ENCODE peak calls at places on chromosome 7, in four cellular contexts. F is ovary; W is thyroid gland; Z is naive thymus-derived CD4-positive, alpha-beta T cell. S is an unnamed sample. For H3K36me3, the result is how much of the 10 kb centered on the place peaks cover.

GRCh38 chr7:139452948-139453672 is 30.4 kb downstream of the KLRG2 start:
- DNase-seq in F (no peak), W (peak), Z (no peak), S (peak)

GRCh38 chr7:100366411-100367250 is 6.7 kb upstream of the PILRA start:
- DNase-seq in F (no peak), W (no peak), Z (no peak), S (no peak)

GRCh38 chr7:16396766-16397496 is 24.4 kb downstream of the CRPPA start:
- DNase-seq in F (no peak), W (no peak), Z (no peak), S (no peak)

GRCh38 chr7:154748387-154748786 is 254.5 kb downstream of the PAXIP1 start:
- DNase-seq in F (no peak), W (no peak), Z (no peak), S (no peak)

GRCh38 chr7:4682621-4683042 is 537 bp downstream of the FOXK1 start:
- DNase-seq in F (peak), W (peak), Z (no peak), S (peak)

GRCh38 chr7:117347480-117347879 is 24.6 kb upstream of the WNT2 start:
- DNase-seq in F (no peak), W (no peak), Z (no peak), S (no peak)

GRCh38 chr7:157077986-157078644 is 60.6 kb upstream of the UBE3C start:
- DNase-seq in F (no peak), W (no peak), Z (no peak), S (peak)

GRCh38 chr7:85160223-85160622 is 26.6 kb downstream of the SEMA3D start:
- DNase-seq in F (no peak), W (no peak), Z (no peak), S (no peak)

GRCh38 chr7:113562242-113562641 is 356.6 kb downstream of the PPP1R3A start:
- DNase-seq in F (no peak), W (no peak), Z (no peak), S (no peak)

GRCh38 chr7:30778246-30779025 is 7.2 kb downstream of the MINDY4 start:
- DNase-seq in F (no peak), W (no peak), Z (no peak), S (no peak)

GRCh38 chr7:27767374-27767773 is 27.4 kb downstream of the TAX1BP1 start:
- DNase-seq in F (no peak), W (no peak), Z (no peak), S (no peak)

GRCh38 chr7:101537205-101537604 is 91.9 kb downstream of the MYL10 start:
- DNase-seq in F (no peak), W (no peak), Z (no peak), S (no peak)

GRCh38 chr7:47300472-47301021 is 281.4 kb downstream of the TNS3 start:
- DNase-seq in F (no peak), W (no peak), Z (no peak), S (no peak)

GRCh38 chr7:2800923-2801682 is 43.0 kb downstream of the GNA12 start:
- DNase-seq in F (peak), W (peak), Z (no peak), S (no peak)

GRCh38 chr7:85004402-85004801 is 182.5 kb downstream of the SEMA3D start:
- DNase-seq in F (no peak), W (no peak), Z (no peak), S (no peak)

GRCh38 chr7:12889391-12889790 is 202.0 kb downstream of the ARL4A start:
- DNase-seq in F (no peak), W (no peak), Z (no peak), S (no peak)

GRCh38 chr7:134856141-134856540 is 76.7 kb downstream of the CALD1 start:
- DNase-seq in F (no peak), W (no peak), Z (no peak), S (no peak)

GRCh38 chr7:155381852-155382801 is 75.8 kb upstream of the EN2 start:
- DNase-seq in F (no peak), W (no peak), Z (no peak), S (no peak)

GRCh38 chr7:136391371-136391770 is 414.2 kb upstream of the MTPN start:
- DNase-seq in F (no peak), W (no peak), Z (no peak), S (no peak)

GRCh38 chr7:116772423-116772852 is 89.9 kb upstream of the CAPZA2 start:
- DNase-seq in F (no peak), W (no peak), Z (no peak), S (no peak)

GRCh38 chr7:68697821-68698280 is 900.4 kb upstream of the AUTS2 start:
- DNase-seq in F (no peak), W (no peak), Z (no peak), S (no peak)

GRCh38 chr7:37535841-37536240 is 87.2 kb upstream of the ELMO1 start:
- DNase-seq in F (no peak), W (no peak), Z (no peak), S (no peak)

GRCh38 chr7:45216622-45217165 is 59.1 kb downstream of the RAMP3 start:
- DNase-seq in F (no peak), W (no peak), Z (no peak), S (no peak)

GRCh38 chr7:8260871-8261707 is 878 bp downstream of the ICA1 start:
- DNase-seq in F (peak), W (peak), Z (no peak), S (no peak)

GRCh38 chr7:117023325-117023854 is 70.1 kb downstream of the ST7 start:
- DNase-seq in F (no peak), W (no peak), Z (no peak), S (no peak)

GRCh38 chr7:71770269-71770907 is 638.4 kb downstream of the GALNT17 start:
- DNase-seq in F (no peak), W (peak), Z (no peak), S (no peak)

GRCh38 chr7:102093599-102094001 is 193.1 kb upstream of the SH2B2 start:
- DNase-seq in F (no peak), W (no peak), Z (no peak), S (no peak)

GRCh38 chr7:2417981-2418481 is 14.6 kb downstream of the CHST12 start:
- DNase-seq in F (no peak), W (no peak), Z (no peak), S (no peak)

GRCh38 chr7:37119296-37119695 is 329.4 kb downstream of the ELMO1 start:
- DNase-seq in F (no peak), W (no peak), Z (no peak), S (no peak)

GRCh38 chr7:82327898-82328297 is 115.7 kb downstream of the CACNA2D1 start:
- DNase-seq in F (no peak), W (no peak), Z (no peak), S (no peak)

GRCh38 chr7:82330706-82331220 is 112.8 kb downstream of the CACNA2D1 start:
- DNase-seq in F (no peak), W (no peak), Z (no peak), S (no peak)

GRCh38 chr7:82319674-82320118 is 123.9 kb downstream of the CACNA2D1 start:
- DNase-seq in F (peak), W (peak), Z (no peak), S (no peak)

GRCh38 chr7:82323806-82324205 is 119.8 kb downstream of the CACNA2D1 start:
- DNase-seq in F (no peak), W (no peak), Z (no peak), S (no peak)

GRCh38 chr7:82325416-82325815 is 118.2 kb downstream of the CACNA2D1 start:
- DNase-seq in F (no peak), W (no peak), Z (no peak), S (no peak)
- H3K36me3 ChIP-seq in F (under half), W (under half), Z (under half), S (under half)

GRCh38 chr7:43642897-43643630 is 60.2 kb downstream of the STK17A start:
- DNase-seq in F (no peak), W (no peak), Z (no peak), S (no peak)

GRCh38 chr7:43645699-43646226 is 62.9 kb downstream of the STK17A start:
- DNase-seq in F (no peak), W (no peak), Z (no peak), S (no peak)

GRCh38 chr7:43640679-43641078 is 57.8 kb downstream of the STK17A start:
- DNase-seq in F (no peak), W (no peak), Z (no peak), S (no peak)

GRCh38 chr7:43646603-43647313 is 63.9 kb downstream of the STK17A start:
- DNase-seq in F (no peak), W (no peak), Z (no peak), S (no peak)

DNA sequence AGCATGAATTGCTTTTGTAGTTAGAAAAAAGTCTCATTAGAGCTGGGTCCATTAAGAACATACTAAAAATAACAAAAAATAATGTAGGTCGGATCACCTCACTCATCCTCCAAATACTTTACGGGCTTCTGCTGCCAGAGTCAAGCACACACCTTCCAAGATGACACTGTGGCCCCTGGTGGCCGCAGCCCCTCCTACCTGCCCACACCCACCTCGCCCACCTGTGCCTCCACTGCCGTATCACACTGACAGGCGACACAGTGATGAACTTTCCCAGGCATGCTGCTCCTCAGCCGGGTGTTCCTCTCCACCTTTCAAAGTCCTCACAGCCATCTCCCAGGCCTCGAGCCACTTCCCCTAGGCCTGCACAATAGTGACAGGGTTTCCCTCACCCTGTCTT is 60.9 kb downstream of the STK17A start:
- DNase-seq in F (no peak), W (no peak), Z (no peak), S (no peak)
- H3K36me3 ChIP-seq in F (under half), W (under half), Z (under half), S (under half)

DNA sequence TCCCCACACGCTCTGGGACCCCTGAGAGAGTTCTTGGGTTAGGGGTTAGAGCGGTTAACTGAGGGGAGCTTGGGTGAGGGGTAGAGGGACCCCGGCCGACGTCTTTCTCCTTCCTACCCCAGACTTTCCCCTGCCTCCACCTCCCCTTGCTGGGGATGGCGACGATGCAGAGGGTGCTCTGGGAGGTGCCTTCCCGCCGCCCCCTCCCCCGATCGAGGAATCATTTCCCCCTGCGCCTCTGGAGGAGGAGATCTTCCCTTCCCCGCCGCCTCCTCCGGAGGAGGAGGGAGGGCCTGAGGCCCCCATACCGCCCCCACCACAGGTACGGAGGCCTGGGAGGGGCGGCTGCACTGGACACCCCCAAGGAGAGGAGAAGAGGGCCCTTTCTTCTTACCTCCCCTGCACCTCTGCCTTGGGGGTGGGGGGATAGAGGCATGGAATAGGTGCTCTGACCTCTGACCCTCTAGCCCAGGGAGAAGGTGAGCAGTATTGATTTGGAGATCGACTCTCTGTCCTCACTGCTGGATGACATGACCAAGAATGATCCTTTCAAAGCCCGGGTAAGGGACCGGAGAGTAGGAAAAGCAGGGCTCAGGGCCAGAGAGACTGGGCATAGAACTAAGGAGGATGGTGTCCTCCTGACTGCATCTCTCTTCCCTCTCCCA is 1.1 kb downstream of the ZYX start:
- DNase-seq in F (no peak), W (no peak), Z (no peak), S (no peak)
- H3K36me3 ChIP-seq in F (under half), W (under half), Z (under half), S (under half)

GRCh38 chr7:127580612-127581011 is 4.8 kb downstream of the GCC1 start:
- DNase-seq in F (no peak), W (no peak), Z (no peak), S (no peak)

GRCh38 chr7:127581716-127582115 is 3.7 kb downstream of the GCC1 start:
- DNase-seq in F (no peak), W (no peak), Z (no peak), S (no peak)

GRCh38 chr7:127582361-127582760 is 3.0 kb downstream of the GCC1 start:
- DNase-seq in F (peak), W (peak), Z (no peak), S (no peak)

GRCh38 chr7:127578711-127579275 is 6.6 kb downstream of the GCC1 start:
- DNase-seq in F (no peak), W (no peak), Z (no peak), S (no peak)

DNA sequence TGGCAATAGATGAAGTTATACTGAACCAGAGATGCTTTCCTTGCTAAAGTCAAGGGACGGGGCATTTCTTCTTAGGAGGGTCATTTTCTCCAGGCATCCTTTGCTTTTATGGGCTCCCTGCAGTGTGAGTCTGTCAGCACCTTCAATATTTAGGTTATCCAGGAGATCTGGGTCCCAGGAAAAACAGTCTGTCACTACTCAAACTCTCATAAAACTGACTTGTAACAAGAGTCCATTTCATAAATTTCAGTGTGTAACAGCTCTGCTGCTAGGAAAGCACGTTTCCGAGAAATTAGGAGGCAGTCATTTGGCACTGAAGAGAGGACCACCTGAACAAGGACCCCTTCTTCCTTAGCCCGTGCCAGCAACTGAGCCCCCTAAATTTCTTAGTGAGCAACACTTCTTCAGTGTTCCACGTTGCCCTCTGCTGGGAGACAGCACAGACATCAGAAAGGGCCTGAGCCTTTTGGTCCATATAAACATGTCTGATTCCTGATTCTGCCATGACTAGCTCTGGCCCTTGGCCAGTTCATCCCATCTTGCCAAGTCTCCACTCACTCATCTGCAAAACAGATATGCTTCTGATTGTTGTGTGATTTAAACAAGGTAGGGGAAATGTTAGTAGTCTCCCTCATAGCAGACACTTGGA is 7.2 kb downstream of the GCC1 start:
- DNase-seq in F (no peak), W (no peak), Z (no peak), S (peak)
- H3K36me3 ChIP-seq in F (under half), W (under half), Z (under half), S (under half)

GRCh38 chr7:17887286-17887685 is 53.0 kb downstream of the SNX13 start:
- DNase-seq in F (no peak), W (no peak), Z (no peak), S (no peak)
- H3K36me3 ChIP-seq in F (under half), W (under half), Z (under half), S (half or more)

DNA sequence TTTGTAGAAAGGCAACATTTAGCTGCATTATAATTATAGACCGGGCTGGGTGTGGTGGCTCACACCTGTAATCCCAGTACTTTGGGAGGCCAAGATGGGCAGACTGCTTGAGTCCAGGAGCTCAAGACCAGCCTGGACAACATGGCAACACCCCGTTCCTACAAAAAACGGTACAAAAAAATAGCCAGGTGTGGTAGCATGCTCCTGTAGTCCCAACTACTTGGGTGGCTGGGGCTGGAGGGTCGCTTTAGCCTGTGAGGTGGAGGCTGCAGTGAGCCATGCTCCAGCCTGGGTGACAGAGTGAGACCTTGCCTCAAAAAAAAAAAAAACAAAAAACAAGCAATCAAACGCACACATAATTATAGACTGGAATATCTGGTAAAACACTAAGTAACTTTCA is 5.0 kb downstream of the YWHAG start:
- DNase-seq in F (no peak), W (no peak), Z (no peak), S (no peak)
- H3K36me3 ChIP-seq in F (under half), W (under half), Z (under half), S (half or more)